ENCODE peak calls at places on chromosome 18, in seven cellular contexts. One of them, this sample, is unnamed.

GRCh38 chr18:48023334-48024008 is 93.0 kb upstream of the SMAD2 start:
- DNase-seq in vagina: no peak
- DNase-seq in gastrocnemius medialis: no peak
- DNase-seq in sigmoid colon: peak; percentile 48
- DNase-seq in CD8-positive, alpha-beta T cell: no peak
- DNase-seq in pancreas: no peak
- DNase-seq in foreskin keratinocyte: peak; percentile 80
- DNase-seq in this sample: no peak

GRCh38 chr18:37270046-37270665 is 295.4 kb downstream of the CELF4 start:
- DNase-seq in vagina: no peak
- DNase-seq in gastrocnemius medialis: no peak
- DNase-seq in sigmoid colon: no peak
- DNase-seq in CD8-positive, alpha-beta T cell: no peak
- DNase-seq in pancreas: no peak
- DNase-seq in foreskin keratinocyte: no peak
- DNase-seq in this sample: peak; percentile 18

GRCh38 chr18:30106356-30106755 is 936.2 kb downstream of the DSC3 start:
- DNase-seq in vagina: no peak
- DNase-seq in gastrocnemius medialis: no peak
- DNase-seq in sigmoid colon: no peak
- DNase-seq in CD8-positive, alpha-beta T cell: no peak
- DNase-seq in pancreas: no peak
- DNase-seq in foreskin keratinocyte: peak; percentile 33
- DNase-seq in this sample: no peak

GRCh38 chr18:59382388-59382787 is 23.3 kb upstream of the LMAN1 start:
- DNase-seq in vagina: no peak
- DNase-seq in gastrocnemius medialis: peak; percentile 30
- DNase-seq in sigmoid colon: no peak
- DNase-seq in CD8-positive, alpha-beta T cell: no peak
- DNase-seq in pancreas: no peak
- DNase-seq in foreskin keratinocyte: no peak
- DNase-seq in this sample: no peak

GRCh38 chr18:6781179-6781714 is 51.7 kb downstream of the ARHGAP28 start:
- DNase-seq in vagina: no peak
- DNase-seq in gastrocnemius medialis: peak; percentile 15
- DNase-seq in sigmoid colon: no peak
- DNase-seq in CD8-positive, alpha-beta T cell: no peak
- DNase-seq in pancreas: no peak
- DNase-seq in foreskin keratinocyte: no peak
- DNase-seq in this sample: no peak

GRCh38 chr18:33212363-33212762 is 228.2 kb downstream of the CCDC178 start:
- DNase-seq in vagina: no peak
- DNase-seq in gastrocnemius medialis: no peak
- DNase-seq in sigmoid colon: no peak
- DNase-seq in CD8-positive, alpha-beta T cell: no peak
- DNase-seq in pancreas: no peak
- DNase-seq in foreskin keratinocyte: peak; percentile 16
- DNase-seq in this sample: no peak

GRCh38 chr18:59272971-59273935 is at the start of gene RAX:
- DNase-seq in vagina: no peak
- DNase-seq in gastrocnemius medialis: no peak
- DNase-seq in sigmoid colon: no peak
- DNase-seq in CD8-positive, alpha-beta T cell: no peak
- DNase-seq in pancreas: peak; percentile 71
- DNase-seq in foreskin keratinocyte: no peak
- DNase-seq in this sample: no peak

GRCh38 chr18:49008156-49008555 is 57.4 kb upstream of the SMAD7 start:
- DNase-seq in vagina: no peak
- DNase-seq in gastrocnemius medialis: no peak
- DNase-seq in sigmoid colon: no peak
- DNase-seq in CD8-positive, alpha-beta T cell: no peak
- DNase-seq in pancreas: peak; percentile 18
- DNase-seq in foreskin keratinocyte: no peak
- DNase-seq in this sample: no peak

GRCh38 chr18:58412844-58413666 is 215.8 kb downstream of the ALPK2 start:
- DNase-seq in vagina: no peak
- DNase-seq in gastrocnemius medialis: no peak
- DNase-seq in sigmoid colon: no peak
- DNase-seq in CD8-positive, alpha-beta T cell: no peak
- DNase-seq in pancreas: no peak
- DNase-seq in foreskin keratinocyte: no peak
- DNase-seq in this sample: no peak

GRCh38 chr18:3453540-3454364 is 3.8 kb downstream of the TGIF1 start:
- DNase-seq in vagina: no peak
- DNase-seq in gastrocnemius medialis: peak; percentile 46
- DNase-seq in sigmoid colon: peak; percentile 90
- DNase-seq in CD8-positive, alpha-beta T cell: no peak
- DNase-seq in pancreas: no peak
- DNase-seq in foreskin keratinocyte: peak; percentile 93
- DNase-seq in this sample: no peak

GRCh38 chr18:69491576-69491975 is 90.9 kb downstream of the DOK6 start:
- DNase-seq in vagina: no peak
- DNase-seq in gastrocnemius medialis: no peak
- DNase-seq in sigmoid colon: no peak
- DNase-seq in CD8-positive, alpha-beta T cell: no peak
- DNase-seq in pancreas: no peak
- DNase-seq in foreskin keratinocyte: no peak
- DNase-seq in this sample: no peak

GRCh38 chr18:61948196-61948800 is 55.5 kb upstream of the RNF152 start:
- DNase-seq in vagina: no peak
- DNase-seq in gastrocnemius medialis: no peak
- DNase-seq in sigmoid colon: no peak
- DNase-seq in CD8-positive, alpha-beta T cell: no peak
- DNase-seq in pancreas: no peak
- DNase-seq in foreskin keratinocyte: no peak
- DNase-seq in this sample: no peak

GRCh38 chr18:21191596-21192307 is 50.3 kb upstream of the GREB1L start:
- DNase-seq in vagina: no peak
- DNase-seq in gastrocnemius medialis: peak; percentile 25
- DNase-seq in sigmoid colon: no peak
- DNase-seq in CD8-positive, alpha-beta T cell: no peak
- DNase-seq in pancreas: no peak
- DNase-seq in foreskin keratinocyte: peak; percentile 21
- DNase-seq in this sample: no peak

GRCh38 chr18:59605633-59606192 is 91.5 kb downstream of the CCBE1 start:
- DNase-seq in vagina: no peak
- DNase-seq in gastrocnemius medialis: no peak
- DNase-seq in sigmoid colon: no peak
- DNase-seq in CD8-positive, alpha-beta T cell: no peak
- DNase-seq in pancreas: no peak
- DNase-seq in foreskin keratinocyte: no peak
- DNase-seq in this sample: no peak

GRCh38 chr18:48545690-48546365 is 7.0 kb downstream of the CTIF start:
- DNase-seq in vagina: no peak
- DNase-seq in gastrocnemius medialis: peak; percentile 70
- DNase-seq in sigmoid colon: peak; percentile 90
- DNase-seq in CD8-positive, alpha-beta T cell: no peak
- DNase-seq in pancreas: no peak
- DNase-seq in foreskin keratinocyte: peak; percentile 84
- DNase-seq in this sample: peak; percentile 85

GRCh38 chr18:13381907-13382682 is 163.5 kb downstream of the LDLRAD4 start:
- DNase-seq in vagina: no peak
- DNase-seq in gastrocnemius medialis: peak; percentile 43
- DNase-seq in sigmoid colon: peak; percentile 88
- DNase-seq in CD8-positive, alpha-beta T cell: no peak
- DNase-seq in pancreas: no peak
- DNase-seq in foreskin keratinocyte: no peak
- DNase-seq in this sample: peak; percentile 59

GRCh38 chr18:49021076-49021432 is 70.3 kb upstream of the SMAD7 start:
- DNase-seq in vagina: peak; percentile 96
- DNase-seq in gastrocnemius medialis: no peak
- DNase-seq in sigmoid colon: no peak
- DNase-seq in CD8-positive, alpha-beta T cell: no peak
- DNase-seq in pancreas: peak; percentile 69
- DNase-seq in foreskin keratinocyte: no peak
- DNase-seq in this sample: no peak

GRCh38 chr18:21933931-21934765 is 193.6 kb downstream of the MIB1 start:
- DNase-seq in vagina: no peak
- DNase-seq in gastrocnemius medialis: no peak
- DNase-seq in sigmoid colon: no peak
- DNase-seq in CD8-positive, alpha-beta T cell: no peak
- DNase-seq in pancreas: no peak
- DNase-seq in foreskin keratinocyte: no peak
- DNase-seq in this sample: no peak

GRCh38 chr18:34222025-34222395 is 2.7 kb downstream of the NOL4 start:
- DNase-seq in vagina: no peak
- DNase-seq in gastrocnemius medialis: no peak
- DNase-seq in sigmoid colon: no peak
- DNase-seq in CD8-positive, alpha-beta T cell: no peak
- DNase-seq in pancreas: peak; percentile 52
- DNase-seq in foreskin keratinocyte: no peak
- DNase-seq in this sample: peak; percentile 28

GRCh38 chr18:5961828-5962150 is 66.5 kb upstream of the TMEM200C start:
- DNase-seq in vagina: no peak
- DNase-seq in gastrocnemius medialis: no peak
- DNase-seq in sigmoid colon: no peak
- DNase-seq in CD8-positive, alpha-beta T cell: no peak
- DNase-seq in pancreas: no peak
- DNase-seq in foreskin keratinocyte: no peak
- DNase-seq in this sample: no peak

GRCh38 chr18:75223687-75224347 is 13.2 kb downstream of the TSHZ1 start:
- DNase-seq in vagina: no peak
- DNase-seq in gastrocnemius medialis: no peak
- DNase-seq in sigmoid colon: no peak
- DNase-seq in CD8-positive, alpha-beta T cell: no peak
- DNase-seq in pancreas: no peak
- DNase-seq in foreskin keratinocyte: no peak
- DNase-seq in this sample: no peak

GRCh38 chr18:11840493-11840892 is 10.7 kb upstream of the CHMP1B start:
- DNase-seq in vagina: no peak
- DNase-seq in gastrocnemius medialis: no peak
- DNase-seq in sigmoid colon: no peak
- DNase-seq in CD8-positive, alpha-beta T cell: no peak
- DNase-seq in pancreas: no peak
- DNase-seq in foreskin keratinocyte: no peak
- DNase-seq in this sample: no peak

GRCh38 chr18:10070581-10071000 is 156.8 kb downstream of the VAPA start:
- DNase-seq in vagina: no peak
- DNase-seq in gastrocnemius medialis: no peak
- DNase-seq in sigmoid colon: no peak
- DNase-seq in CD8-positive, alpha-beta T cell: no peak
- DNase-seq in pancreas: no peak
- DNase-seq in foreskin keratinocyte: no peak
- DNase-seq in this sample: no peak

DNA sequence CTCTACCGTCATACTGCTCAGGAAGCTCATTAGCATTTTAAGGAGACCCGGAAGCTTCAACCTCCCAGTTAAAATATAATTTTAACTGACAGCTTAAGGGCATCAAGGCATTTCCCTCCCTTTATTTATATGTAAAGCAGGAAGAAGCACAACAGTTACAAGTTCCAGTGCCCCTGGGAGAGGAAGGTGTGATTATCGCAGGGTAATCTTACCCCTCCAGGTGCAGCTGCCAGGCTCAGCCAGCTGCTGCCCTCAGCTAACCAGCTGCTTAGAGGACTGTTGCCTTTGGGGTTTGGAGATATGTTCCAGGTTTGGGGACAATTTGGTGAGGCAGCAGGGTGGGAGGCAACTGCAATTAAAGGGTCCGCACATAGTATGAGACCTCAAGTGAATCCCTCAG is 55.3 kb upstream of the SETBP1 start:
- DNase-seq in vagina: no peak
- DNase-seq in gastrocnemius medialis: no peak
- DNase-seq in sigmoid colon: no peak
- DNase-seq in CD8-positive, alpha-beta T cell: no peak
- DNase-seq in pancreas: no peak
- DNase-seq in foreskin keratinocyte: no peak
- DNase-seq in this sample: no peak
- H3K27ac ChIP-seq in vagina: no peak overlapping the region
- H3K27ac ChIP-seq in gastrocnemius medialis: no peak overlapping the region
- H3K27ac ChIP-seq in sigmoid colon: no peak overlapping the region
- H3K27ac ChIP-seq in CD8-positive, alpha-beta T cell: no peak overlapping the region
- H3K27ac ChIP-seq in pancreas: no peak overlapping the region
- H3K27ac ChIP-seq in foreskin keratinocyte: no peak overlapping the region
- H3K27ac ChIP-seq in this sample: no peak overlapping the region

GRCh38 chr18:50181590-50181989 is 13.4 kb downstream of the MYO5B start:
- DNase-seq in vagina: no peak
- DNase-seq in gastrocnemius medialis: no peak
- DNase-seq in sigmoid colon: no peak
- DNase-seq in CD8-positive, alpha-beta T cell: no peak
- DNase-seq in pancreas: no peak
- DNase-seq in foreskin keratinocyte: no peak
- DNase-seq in this sample: no peak

GRCh38 chr18:50186385-50186784 is 8.6 kb downstream of the MYO5B start:
- DNase-seq in vagina: no peak
- DNase-seq in gastrocnemius medialis: no peak
- DNase-seq in sigmoid colon: no peak
- DNase-seq in CD8-positive, alpha-beta T cell: no peak
- DNase-seq in pancreas: no peak
- DNase-seq in foreskin keratinocyte: no peak
- DNase-seq in this sample: no peak

GRCh38 chr18:50182516-50182915 is 12.4 kb downstream of the MYO5B start:
- DNase-seq in vagina: no peak
- DNase-seq in gastrocnemius medialis: no peak
- DNase-seq in sigmoid colon: no peak
- DNase-seq in CD8-positive, alpha-beta T cell: no peak
- DNase-seq in pancreas: no peak
- DNase-seq in foreskin keratinocyte: no peak
- DNase-seq in this sample: no peak

GRCh38 chr18:50179465-50179864 is 15.5 kb downstream of the MYO5B start:
- DNase-seq in vagina: no peak
- DNase-seq in gastrocnemius medialis: no peak
- DNase-seq in sigmoid colon: no peak
- DNase-seq in CD8-positive, alpha-beta T cell: no peak
- DNase-seq in pancreas: no peak
- DNase-seq in foreskin keratinocyte: no peak
- DNase-seq in this sample: no peak

GRCh38 chr18:50183556-50183955 is 11.4 kb downstream of the MYO5B start:
- DNase-seq in vagina: no peak
- DNase-seq in gastrocnemius medialis: no peak
- DNase-seq in sigmoid colon: no peak
- DNase-seq in CD8-positive, alpha-beta T cell: no peak
- DNase-seq in pancreas: no peak
- DNase-seq in foreskin keratinocyte: peak; percentile 58
- DNase-seq in this sample: no peak
- H3K27ac ChIP-seq in vagina: no peak overlapping the region
- H3K27ac ChIP-seq in gastrocnemius medialis: no peak overlapping the region
- H3K27ac ChIP-seq in sigmoid colon: no peak overlapping the region
- H3K27ac ChIP-seq in CD8-positive, alpha-beta T cell: no peak overlapping the region
- H3K27ac ChIP-seq in pancreas: no peak overlapping the region
- H3K27ac ChIP-seq in foreskin keratinocyte: no peak overlapping the region
- H3K27ac ChIP-seq in this sample: no peak overlapping the region

GRCh38 chr18:76592096-76592495 is 97.1 kb upstream of the ZNF516 start:
- DNase-seq in vagina: peak; percentile 93
- DNase-seq in gastrocnemius medialis: no peak
- DNase-seq in sigmoid colon: no peak
- DNase-seq in CD8-positive, alpha-beta T cell: no peak
- DNase-seq in pancreas: no peak
- DNase-seq in foreskin keratinocyte: no peak
- DNase-seq in this sample: no peak
- H3K27ac ChIP-seq in vagina: no peak overlapping the region
- H3K27ac ChIP-seq in gastrocnemius medialis: no peak overlapping the region
- H3K27ac ChIP-seq in sigmoid colon: no peak overlapping the region
- H3K27ac ChIP-seq in CD8-positive, alpha-beta T cell: no peak overlapping the region
- H3K27ac ChIP-seq in pancreas: no peak overlapping the region
- H3K27ac ChIP-seq in foreskin keratinocyte: no peak overlapping the region
- H3K27ac ChIP-seq in this sample: no peak overlapping the region

GRCh38 chr18:79484661-79485621 is 89.2 kb downstream of the NFATC1 start:
- DNase-seq in vagina: no peak
- DNase-seq in gastrocnemius medialis: peak; percentile 7
- DNase-seq in sigmoid colon: peak; percentile 71
- DNase-seq in CD8-positive, alpha-beta T cell: no peak
- DNase-seq in pancreas: peak; percentile 39
- DNase-seq in foreskin keratinocyte: peak; percentile 37
- DNase-seq in this sample: no peak
- H3K27ac ChIP-seq in vagina: peak overlapping the region; percentile 64
- H3K27ac ChIP-seq in gastrocnemius medialis: peak overlapping the region; percentile 62
- H3K27ac ChIP-seq in sigmoid colon: peak overlapping the region; percentile 73
- H3K27ac ChIP-seq in CD8-positive, alpha-beta T cell: no peak overlapping the region
- H3K27ac ChIP-seq in pancreas: no peak overlapping the region
- H3K27ac ChIP-seq in foreskin keratinocyte: no peak overlapping the region
- H3K27ac ChIP-seq in this sample: no peak overlapping the region

This sample was measured in substantia nigra.